ENCODE peak calls at places on chromosomes 13 and 19, in ten cellular contexts. O is stomach, R is epithelial cell of prostate, Z is Peyer's patch, C is thoracic aorta, H is uterus, N is fibroblast of lung, G is colonic mucosa, L is astrocyte, U is substantia nigra. V is an unnamed sample.

GRCh38 chr13:112905990-112906641 is 62.9 kb upstream of the MCF2L start:
- DNase-seq in O (peak), R (peak), Z (no peak), C (no peak), H (no peak), N (no peak), G (no peak), L (no peak), U (no peak), V (no peak)

GRCh38 chr13:45847554-45848224 is 3.9 kb downstream of the SIAH3 start:
- DNase-seq in O (peak), R (no peak), Z (peak), C (no peak), H (no peak), N (no peak), G (no peak), L (peak), U (no peak), V (no peak)

GRCh38 chr13:35165205-35165604 is 223.1 kb downstream of the NBEA start:
- DNase-seq in O (no peak), R (no peak), Z (no peak), C (no peak), H (no peak), N (no peak), G (no peak), L (no peak), U (no peak), V (no peak)

GRCh38 chr19:13381827-13382632 is 124.2 kb downstream of the CACNA1A start:
- DNase-seq in O (no peak), R (no peak), Z (no peak), C (no peak), H (no peak), N (no peak), G (no peak), L (no peak), U (no peak), V (no peak)

GRCh38 chr19:1407662-1408299 is 395 bp downstream of the DAZAP1 start:
- DNase-seq in O (no peak), R (no peak), Z (peak), C (no peak), H (no peak), N (no peak), G (peak), L (no peak), U (no peak), V (no peak)

GRCh38 chr19:2546128-2547032 is 70.5 kb downstream of the GADD45B start:
- DNase-seq in O (peak), R (no peak), Z (peak), C (peak), H (peak), N (peak), G (peak), L (peak), U (peak), V (peak)

GRCh38 chr19:16542894-16543498 is 759 bp upstream of the CHERP start:
- DNase-seq in O (no peak), R (no peak), Z (no peak), C (no peak), H (no peak), N (peak), G (no peak), L (no peak), U (no peak), V (no peak)

GRCh38 chr19:3641515-3642269 is 15.1 kb upstream of the CACTIN start:
- DNase-seq in O (no peak), R (no peak), Z (no peak), C (no peak), H (no peak), N (no peak), G (no peak), L (no peak), U (no peak), V (no peak)

GRCh38 chr19:49327878-49328544 is 3.0 kb upstream of the SLC6A16 start:
- DNase-seq in O (no peak), R (no peak), Z (no peak), C (no peak), H (no peak), N (peak), G (peak), L (no peak), U (no peak), V (no peak)

GRCh38 chr13:42495256-42495655 is 78.7 kb upstream of the TNFSF11 start:
- DNase-seq in O (no peak), R (no peak), Z (no peak), C (no peak), H (no peak), N (no peak), G (no peak), L (no peak), U (no peak), V (no peak)

GRCh38 chr13:90362718-90363117 is 984.8 kb upstream of the MIR17HG start:
- DNase-seq in O (no peak), R (no peak), Z (no peak), C (no peak), H (no peak), N (peak), G (no peak), L (no peak), U (no peak), V (no peak)

GRCh38 chr19:29260477-29261317 is 47.7 kb upstream of the UQCRFS1 start:
- DNase-seq in O (no peak), R (no peak), Z (no peak), C (no peak), H (no peak), N (no peak), G (peak), L (no peak), U (no peak), V (no peak)

GRCh38 chr13:20799726-20800416 is 26.1 kb upstream of the EEF1AKMT1 start:
- DNase-seq in O (no peak), R (no peak), Z (no peak), C (no peak), H (no peak), N (peak), G (no peak), L (peak), U (no peak), V (no peak)

GRCh38 chr13:89574077-89574476 is 1773.4 kb upstream of the MIR17HG start:
- DNase-seq in O (no peak), R (no peak), Z (no peak), C (no peak), H (no peak), N (no peak), G (no peak), L (no peak), U (no peak), V (no peak)

GRCh38 chr13:38430761-38431160 is 81.1 kb downstream of the UFM1 start:
- DNase-seq in O (no peak), R (no peak), Z (no peak), C (no peak), H (no peak), N (no peak), G (no peak), L (no peak), U (no peak), V (no peak)

GRCh38 chr13:23660249-23660648 is 90.0 kb downstream of the TNFRSF19 start:
- DNase-seq in O (no peak), R (no peak), Z (no peak), C (no peak), H (no peak), N (no peak), G (no peak), L (no peak), U (no peak), V (no peak)

GRCh38 chr13:23657056-23657455 is 86.8 kb downstream of the TNFRSF19 start:
- DNase-seq in O (no peak), R (no peak), Z (no peak), C (no peak), H (no peak), N (no peak), G (no peak), L (peak), U (no peak), V (no peak)

GRCh38 chr13:23656637-23657036 is 86.4 kb downstream of the TNFRSF19 start:
- DNase-seq in O (no peak), R (no peak), Z (no peak), C (no peak), H (no peak), N (peak), G (no peak), L (peak), U (no peak), V (no peak)

GRCh38 chr13:23655321-23655720 is 85.1 kb downstream of the TNFRSF19 start:
- DNase-seq in O (no peak), R (no peak), Z (no peak), C (no peak), H (no peak), N (no peak), G (no peak), L (peak), U (no peak), V (no peak)

DNA sequence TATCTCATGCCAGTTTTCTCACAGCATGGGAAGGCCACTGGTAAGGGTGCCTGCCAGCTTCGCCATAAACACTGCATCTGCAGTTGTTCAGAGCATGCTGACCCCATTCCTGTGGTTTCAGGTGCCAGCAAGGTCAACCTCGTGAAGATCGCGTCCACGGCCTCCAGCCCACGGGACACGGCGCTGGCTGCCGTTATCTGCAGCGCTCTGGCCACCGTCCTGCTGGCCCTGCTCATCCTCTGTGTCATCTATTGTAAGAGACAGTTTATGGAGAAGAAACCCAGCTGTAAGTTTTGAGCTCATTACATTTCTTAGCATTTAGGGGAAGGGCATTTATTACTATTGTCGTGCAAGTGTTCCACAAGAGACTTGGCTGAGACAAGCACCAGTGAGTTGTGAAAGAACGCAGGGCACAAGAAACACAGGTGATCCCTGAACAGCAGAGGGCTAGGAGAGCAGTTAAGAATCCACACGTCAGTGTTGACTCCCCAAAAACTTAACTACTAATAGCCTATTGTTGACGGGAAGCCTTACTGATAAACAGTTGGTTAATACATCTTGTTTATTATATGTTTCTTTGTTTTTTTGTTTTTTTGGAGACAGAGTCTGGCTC is 88.8 kb downstream of the TNFRSF19 start:
- DNase-seq in O (no peak), R (no peak), Z (no peak), C (no peak), H (peak), N (no peak), G (no peak), L (no peak), U (no peak), V (no peak)
- H3K27ac ChIP-seq in O (peak), R (no peak), Z (no peak), C (no peak), H (peak), N (peak), G (no peak), L (no peak), U (no peak), V (no peak)

GRCh38 chr13:114259974-114260373 is 21.4 kb upstream of the UPF3A start:
- DNase-seq in O (no peak), R (no peak), Z (no peak), C (no peak), H (no peak), N (no peak), G (no peak), L (no peak), U (no peak), V (no peak)
- H3K27ac ChIP-seq in O (no peak), R (no peak), Z (no peak), C (no peak), H (no peak), N (no peak), G (no peak), L (no peak), U (no peak), V (no peak)

GRCh38 chr19:5989388-5990074 is 11.6 kb upstream of the RANBP3 start:
- DNase-seq in O (no peak), R (no peak), Z (no peak), C (no peak), H (no peak), N (no peak), G (no peak), L (no peak), U (no peak), V (no peak)
- H3K27ac ChIP-seq in O (no peak), R (no peak), Z (no peak), C (no peak), H (no peak), N (no peak), G (no peak), L (no peak), U (no peak), V (no peak)

GRCh38 chr13:72180253-72180952 is 313.4 kb upstream of the DACH1 start:
- DNase-seq in O (no peak), R (peak), Z (no peak), C (no peak), H (no peak), N (no peak), G (no peak), L (peak), U (no peak), V (no peak)

GRCh38 chr13:72170571-72170970 is 303.6 kb upstream of the DACH1 start:
- DNase-seq in O (no peak), R (no peak), Z (no peak), C (no peak), H (no peak), N (no peak), G (no peak), L (no peak), U (no peak), V (no peak)

DNA sequence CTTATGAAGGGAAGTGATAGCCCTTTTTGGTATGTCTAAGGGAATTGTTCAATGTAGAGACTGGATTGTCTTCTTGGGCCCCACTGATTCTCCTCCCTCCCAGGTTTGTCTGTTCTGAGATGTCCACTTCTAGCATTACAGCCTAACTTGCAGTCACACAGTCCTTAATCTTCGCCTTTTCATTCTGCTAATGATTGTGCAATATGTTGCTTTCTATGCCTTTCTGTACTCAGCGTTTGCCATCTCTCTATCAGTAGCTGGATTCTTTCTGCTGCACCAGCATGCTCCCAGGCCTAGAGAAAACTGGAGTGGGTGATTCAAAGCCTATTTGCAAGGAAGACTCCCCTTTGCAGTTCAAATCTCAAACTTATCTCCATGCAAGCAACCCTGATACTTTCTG is 307.5 kb upstream of the DACH1 start:
- DNase-seq in O (no peak), R (no peak), Z (no peak), C (no peak), H (no peak), N (peak), G (no peak), L (no peak), U (no peak), V (no peak)
- H3K27ac ChIP-seq in O (no peak), R (no peak), Z (no peak), C (no peak), H (no peak), N (no peak), G (no peak), L (no peak), U (no peak), V (no peak)

GRCh38 chr19:45523642-45524256 is 16.5 kb downstream of the VASP start:
- DNase-seq in O (peak), R (no peak), Z (peak), C (peak), H (peak), N (peak), G (peak), L (peak), U (peak), V (peak)
- H3K27ac ChIP-seq in O (peak), R (peak), Z (peak), C (peak), H (no peak), N (no peak), G (no peak), L (no peak), U (peak), V (peak)

GRCh38 chr13:109602356-109602755 is 184.0 kb downstream of the IRS2 start:
- DNase-seq in O (no peak), R (no peak), Z (no peak), C (no peak), H (no peak), N (no peak), G (no peak), L (no peak), U (no peak), V (no peak)

GRCh38 chr13:109605846-109606245 is 180.5 kb downstream of the IRS2 start:
- DNase-seq in O (no peak), R (no peak), Z (no peak), C (no peak), H (no peak), N (peak), G (no peak), L (no peak), U (no peak), V (no peak)

GRCh38 chr13:109606404-109607028 is 179.9 kb downstream of the IRS2 start:
- DNase-seq in O (no peak), R (no peak), Z (no peak), C (no peak), H (no peak), N (peak), G (no peak), L (no peak), U (no peak), V (no peak)

GRCh38 chr13:109608032-109608431 is 178.4 kb downstream of the IRS2 start:
- DNase-seq in O (no peak), R (no peak), Z (no peak), C (no peak), H (no peak), N (no peak), G (no peak), L (no peak), U (no peak), V (no peak)

GRCh38 chr13:109604894-109605293 is 181.5 kb downstream of the IRS2 start:
- DNase-seq in O (no peak), R (no peak), Z (no peak), C (no peak), H (no peak), N (no peak), G (no peak), L (no peak), U (no peak), V (no peak)
- H3K27ac ChIP-seq in O (no peak), R (no peak), Z (no peak), C (no peak), H (no peak), N (no peak), G (no peak), L (no peak), U (no peak), V (no peak)

DNA sequence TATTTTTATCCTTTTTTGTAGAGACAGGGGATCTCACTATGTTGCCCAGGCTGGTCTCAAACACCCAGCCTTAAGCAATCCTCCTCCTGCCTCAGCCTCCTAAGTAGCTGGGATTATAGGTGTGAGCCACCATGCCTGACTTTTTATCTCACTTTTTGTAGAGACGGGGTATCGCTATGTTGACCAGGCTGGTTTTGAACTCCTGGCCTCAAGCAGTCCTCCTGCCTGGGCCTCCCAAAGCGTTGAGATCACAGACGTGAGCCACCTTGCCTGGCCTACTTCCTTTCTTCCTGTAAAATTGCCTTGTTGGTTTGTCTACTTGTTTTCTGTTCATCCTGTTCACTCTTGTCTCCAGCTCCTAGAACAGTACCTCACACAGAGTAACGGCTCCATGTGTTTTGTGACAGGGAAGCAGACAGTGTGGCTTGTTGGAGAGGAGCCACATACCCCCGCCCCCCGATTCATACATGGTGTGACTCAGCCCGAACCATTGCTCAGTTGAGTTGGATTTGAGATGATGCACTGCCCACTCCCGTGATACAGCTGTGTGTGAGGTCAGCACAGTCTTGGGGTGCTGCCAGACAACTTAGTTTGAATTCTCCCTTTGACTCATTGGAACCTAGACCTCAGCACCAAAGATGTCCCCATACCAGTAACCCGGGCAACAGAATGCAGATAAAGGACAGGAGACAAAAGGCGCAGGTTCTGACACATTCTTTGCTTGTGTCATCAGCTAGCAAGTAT is 34.2 kb downstream of the GPR42 start:
- DNase-seq in O (peak), R (peak), Z (no peak), C (peak), H (no peak), N (peak), G (no peak), L (peak), U (no peak), V (no peak)
- H3K27ac ChIP-seq in O (no peak), R (no peak), Z (no peak), C (no peak), H (no peak), N (peak), G (no peak), L (no peak), U (no peak), V (no peak)

V was measured in caudate nucleus.